ENCODE peak calls at places on chromosomes 16 and 17, in four cellular contexts. A, Z, E and U are unnamed samples.
A peak's percentile ranks its signal among the peaks of the same experiment; 100 is the strongest.

GRCh38 chr17:73942668-73943415 is 260.6 kb upstream of the RPL38 start:
- DNase-seq in A (no peak), Z (no peak), E (no peak), U (no peak)

GRCh38 chr16:79449906-79450305 is 150.6 kb downstream of the MAF start:
- DNase-seq in A (no peak), Z (no peak), E (no peak), U (no peak)

GRCh38 chr17:40173091-40173777 is 4.0 kb upstream of the RAPGEFL1 start:
- DNase-seq in A (no peak), Z (no peak), E (no peak), U (no peak)

GRCh38 chr16:30875881-30876791 is 17.7 kb downstream of the BCL7C start:
- DNase-seq in A (no peak), Z (peak; percentile 59), E (no peak), U (no peak)

GRCh38 chr17:41639492-41640473 is 15.4 kb upstream of the KRT17 start:
- DNase-seq in A (no peak), Z (no peak), E (no peak), U (no peak)

GRCh38 chr16:5874899-5875298 is 777.3 kb upstream of the EEF2KMT start:
- DNase-seq in A (no peak), Z (no peak), E (no peak), U (no peak)

GRCh38 chr16:58176608-58177346 is 21.1 kb downstream of the CSNK2A2 start:
- DNase-seq in A (no peak), Z (no peak), E (no peak), U (no peak)

GRCh38 chr17:74599023-74599399 is 6.9 kb upstream of the CD300LD start:
- DNase-seq in A (no peak), Z (no peak), E (no peak), U (no peak)

GRCh38 chr17:62064029-62064790 is 868 bp downstream of the MED13 start:
- DNase-seq in A (no peak), Z (no peak), E (no peak), U (no peak)

GRCh38 chr16:87074635-87075318 is 242.4 kb downstream of the C16orf95 start:
- DNase-seq in A (no peak), Z (no peak), E (no peak), U (no peak)

GRCh38 chr16:48383877-48384304 is 1.3 kb downstream of the SIAH1 start:
- DNase-seq in A (no peak), Z (peak; percentile 4), E (no peak), U (no peak)

GRCh38 chr17:61574542-61575351 is 16.3 kb downstream of the NACA2 start:
- DNase-seq in A (no peak), Z (peak; percentile 50), E (no peak), U (no peak)

GRCh38 chr17:79306688-79307323 is 232.2 kb downstream of the ENGASE start:
- DNase-seq in A (peak; percentile 58), Z (no peak), E (no peak), U (no peak)

GRCh38 chr17:46212634-46213435 is 19.6 kb upstream of the KANSL1 start:
- DNase-seq in A (no peak), Z (peak; percentile 55), E (no peak), U (no peak)

GRCh38 chr17:49667854-49668253 is 10.0 kb downstream of the SPOP start:
- DNase-seq in A (no peak), Z (no peak), E (no peak), U (no peak)

GRCh38 chr17:68567035-68567434 is 34.1 kb downstream of the FAM20A start:
- DNase-seq in A (no peak), Z (no peak), E (no peak), U (no peak)

GRCh38 chr17:48261297-48261880 is 153.8 kb downstream of the SNX11 start:
- DNase-seq in A (no peak), Z (peak; percentile 79), E (no peak), U (no peak)

GRCh38 chr17:79294459-79295071 is 219.9 kb downstream of the ENGASE start:
- DNase-seq in A (peak; percentile 66), Z (no peak), E (no peak), U (no peak)

GRCh38 chr17:59837362-59838195 is 55.2 kb downstream of the TUBD1 start:
- DNase-seq in A (no peak), Z (peak; percentile 92), E (no peak), U (no peak)

GRCh38 chr16:67164599-67165061 is at the start of gene HSF4:
- DNase-seq in A (peak; percentile 82), Z (peak; percentile 52), E (no peak), U (no peak)

GRCh38 chr17:50027639-50028206 is 28.2 kb upstream of the ITGA3 start:
- DNase-seq in A (peak; percentile 77), Z (peak; percentile 32), E (no peak), U (no peak)

GRCh38 chr16:86635926-86636325 is 57.6 kb downstream of the FOXL1 start:
- DNase-seq in A (no peak), Z (no peak), E (no peak), U (no peak)